ENCODE peak calls at places on chromosomes 2 and 18, in nine cellular contexts. One of them, this sample, is unnamed.

GRCh38 chr2:154195644-154196221 is 324.0 kb downstream of the GALNT13 start:
- DNase-seq in NCI-H774: peak
- DNase-seq in ureter: no peak
- DNase-seq in stimulated activated CD8-positive, alpha-beta memory T cell treated with anti-CD3 and anti-CD28 coated beads, Interleukin-2, amount 100 ng/mL, for 1 hour: no peak
- DNase-seq in hypothalamus: no peak
- DNase-seq in H9: no peak
- DNase-seq in left lung: no peak
- DNase-seq in thyroid gland: no peak
- DNase-seq in stimulated activated CD4-positive, alpha-beta T cell treated with anti-CD3 and anti-CD28 coated beads, Interleukin-1b, Interleukin-23, amount 100 ng/mL, for 24 hours: no peak
- DNase-seq in this sample: no peak

GRCh38 chr2:126714191-126714965 is 58.4 kb downstream of the GYPC start:
- DNase-seq in NCI-H774: no peak
- DNase-seq in ureter: peak
- DNase-seq in stimulated activated CD8-positive, alpha-beta memory T cell treated with anti-CD3 and anti-CD28 coated beads, Interleukin-2, amount 100 ng/mL, for 1 hour: no peak
- DNase-seq in hypothalamus: no peak
- DNase-seq in H9: no peak
- DNase-seq in left lung: no peak
- DNase-seq in thyroid gland: no peak
- DNase-seq in stimulated activated CD4-positive, alpha-beta T cell treated with anti-CD3 and anti-CD28 coated beads, Interleukin-1b, Interleukin-23, amount 100 ng/mL, for 24 hours: no peak
- DNase-seq in this sample: peak

GRCh38 chr2:195094330-195094729 is 562.7 kb upstream of the SLC39A10 start:
- DNase-seq in NCI-H774: no peak
- DNase-seq in ureter: no peak
- DNase-seq in stimulated activated CD8-positive, alpha-beta memory T cell treated with anti-CD3 and anti-CD28 coated beads, Interleukin-2, amount 100 ng/mL, for 1 hour: no peak
- DNase-seq in hypothalamus: no peak
- DNase-seq in H9: no peak
- DNase-seq in left lung: no peak
- DNase-seq in thyroid gland: no peak
- DNase-seq in stimulated activated CD4-positive, alpha-beta T cell treated with anti-CD3 and anti-CD28 coated beads, Interleukin-1b, Interleukin-23, amount 100 ng/mL, for 24 hours: no peak
- DNase-seq in this sample: no peak

GRCh38 chr18:77088977-77089795 is 43.4 kb downstream of the MBP start:
- DNase-seq in NCI-H774: no peak
- DNase-seq in ureter: no peak
- DNase-seq in stimulated activated CD8-positive, alpha-beta memory T cell treated with anti-CD3 and anti-CD28 coated beads, Interleukin-2, amount 100 ng/mL, for 1 hour: no peak
- DNase-seq in hypothalamus: no peak
- DNase-seq in H9: peak
- DNase-seq in left lung: no peak
- DNase-seq in thyroid gland: no peak
- DNase-seq in stimulated activated CD4-positive, alpha-beta T cell treated with anti-CD3 and anti-CD28 coated beads, Interleukin-1b, Interleukin-23, amount 100 ng/mL, for 24 hours: no peak
- DNase-seq in this sample: no peak

GRCh38 chr2:99066075-99066557 is 75.4 kb upstream of the C2orf15 start:
- DNase-seq in NCI-H774: peak
- DNase-seq in ureter: no peak
- DNase-seq in stimulated activated CD8-positive, alpha-beta memory T cell treated with anti-CD3 and anti-CD28 coated beads, Interleukin-2, amount 100 ng/mL, for 1 hour: no peak
- DNase-seq in hypothalamus: no peak
- DNase-seq in H9: no peak
- DNase-seq in left lung: no peak
- DNase-seq in thyroid gland: no peak
- DNase-seq in stimulated activated CD4-positive, alpha-beta T cell treated with anti-CD3 and anti-CD28 coated beads, Interleukin-1b, Interleukin-23, amount 100 ng/mL, for 24 hours: no peak
- DNase-seq in this sample: no peak

GRCh38 chr2:199663157-199663556 is 187.8 kb downstream of the FTCDNL1 start:
- DNase-seq in NCI-H774: no peak
- DNase-seq in ureter: no peak
- DNase-seq in stimulated activated CD8-positive, alpha-beta memory T cell treated with anti-CD3 and anti-CD28 coated beads, Interleukin-2, amount 100 ng/mL, for 1 hour: no peak
- DNase-seq in hypothalamus: no peak
- DNase-seq in H9: no peak
- DNase-seq in left lung: no peak
- DNase-seq in thyroid gland: no peak
- DNase-seq in stimulated activated CD4-positive, alpha-beta T cell treated with anti-CD3 and anti-CD28 coated beads, Interleukin-1b, Interleukin-23, amount 100 ng/mL, for 24 hours: no peak
- DNase-seq in this sample: no peak

GRCh38 chr2:161161074-161161577 is 898 bp downstream of the TANK start:
- DNase-seq in NCI-H774: no peak
- DNase-seq in ureter: no peak
- DNase-seq in stimulated activated CD8-positive, alpha-beta memory T cell treated with anti-CD3 and anti-CD28 coated beads, Interleukin-2, amount 100 ng/mL, for 1 hour: peak
- DNase-seq in hypothalamus: no peak
- DNase-seq in H9: no peak
- DNase-seq in left lung: no peak
- DNase-seq in thyroid gland: no peak
- DNase-seq in stimulated activated CD4-positive, alpha-beta T cell treated with anti-CD3 and anti-CD28 coated beads, Interleukin-1b, Interleukin-23, amount 100 ng/mL, for 24 hours: no peak
- DNase-seq in this sample: no peak

GRCh38 chr2:66041902-66042657 is 392.8 kb upstream of the MEIS1 start:
- DNase-seq in NCI-H774: no peak
- DNase-seq in ureter: no peak
- DNase-seq in stimulated activated CD8-positive, alpha-beta memory T cell treated with anti-CD3 and anti-CD28 coated beads, Interleukin-2, amount 100 ng/mL, for 1 hour: no peak
- DNase-seq in hypothalamus: no peak
- DNase-seq in H9: no peak
- DNase-seq in left lung: no peak
- DNase-seq in thyroid gland: no peak
- DNase-seq in stimulated activated CD4-positive, alpha-beta T cell treated with anti-CD3 and anti-CD28 coated beads, Interleukin-1b, Interleukin-23, amount 100 ng/mL, for 24 hours: no peak
- DNase-seq in this sample: no peak

GRCh38 chr18:58758606-58759005 is 87.3 kb downstream of the MALT1 start:
- DNase-seq in NCI-H774: no peak
- DNase-seq in ureter: peak
- DNase-seq in stimulated activated CD8-positive, alpha-beta memory T cell treated with anti-CD3 and anti-CD28 coated beads, Interleukin-2, amount 100 ng/mL, for 1 hour: no peak
- DNase-seq in hypothalamus: no peak
- DNase-seq in H9: no peak
- DNase-seq in left lung: no peak
- DNase-seq in thyroid gland: no peak
- DNase-seq in stimulated activated CD4-positive, alpha-beta T cell treated with anti-CD3 and anti-CD28 coated beads, Interleukin-1b, Interleukin-23, amount 100 ng/mL, for 24 hours: no peak
- DNase-seq in this sample: no peak

GRCh38 chr2:67694464-67694863 is 297.3 kb downstream of the ETAA1 start:
- DNase-seq in NCI-H774: no peak
- DNase-seq in ureter: no peak
- DNase-seq in stimulated activated CD8-positive, alpha-beta memory T cell treated with anti-CD3 and anti-CD28 coated beads, Interleukin-2, amount 100 ng/mL, for 1 hour: no peak
- DNase-seq in hypothalamus: no peak
- DNase-seq in H9: peak
- DNase-seq in left lung: no peak
- DNase-seq in thyroid gland: peak
- DNase-seq in stimulated activated CD4-positive, alpha-beta T cell treated with anti-CD3 and anti-CD28 coated beads, Interleukin-1b, Interleukin-23, amount 100 ng/mL, for 24 hours: no peak
- DNase-seq in this sample: no peak

GRCh38 chr18:63022429-63023022 is 297.0 kb downstream of the BCL2 start:
- DNase-seq in NCI-H774: no peak
- DNase-seq in ureter: no peak
- DNase-seq in stimulated activated CD8-positive, alpha-beta memory T cell treated with anti-CD3 and anti-CD28 coated beads, Interleukin-2, amount 100 ng/mL, for 1 hour: no peak
- DNase-seq in hypothalamus: no peak
- DNase-seq in H9: peak
- DNase-seq in left lung: no peak
- DNase-seq in thyroid gland: no peak
- DNase-seq in stimulated activated CD4-positive, alpha-beta T cell treated with anti-CD3 and anti-CD28 coated beads, Interleukin-1b, Interleukin-23, amount 100 ng/mL, for 24 hours: no peak
- DNase-seq in this sample: peak

GRCh38 chr2:111188681-111189080 is 68.0 kb downstream of the BCL2L11 start:
- DNase-seq in NCI-H774: no peak
- DNase-seq in ureter: no peak
- DNase-seq in stimulated activated CD8-positive, alpha-beta memory T cell treated with anti-CD3 and anti-CD28 coated beads, Interleukin-2, amount 100 ng/mL, for 1 hour: no peak
- DNase-seq in hypothalamus: no peak
- DNase-seq in H9: no peak
- DNase-seq in left lung: no peak
- DNase-seq in thyroid gland: peak
- DNase-seq in stimulated activated CD4-positive, alpha-beta T cell treated with anti-CD3 and anti-CD28 coated beads, Interleukin-1b, Interleukin-23, amount 100 ng/mL, for 24 hours: no peak
- DNase-seq in this sample: no peak

GRCh38 chr2:137123241-137123640 is 357.9 kb downstream of the THSD7B start:
- DNase-seq in NCI-H774: no peak
- DNase-seq in ureter: no peak
- DNase-seq in stimulated activated CD8-positive, alpha-beta memory T cell treated with anti-CD3 and anti-CD28 coated beads, Interleukin-2, amount 100 ng/mL, for 1 hour: no peak
- DNase-seq in hypothalamus: no peak
- DNase-seq in H9: no peak
- DNase-seq in left lung: no peak
- DNase-seq in thyroid gland: no peak
- DNase-seq in stimulated activated CD4-positive, alpha-beta T cell treated with anti-CD3 and anti-CD28 coated beads, Interleukin-1b, Interleukin-23, amount 100 ng/mL, for 24 hours: no peak
- DNase-seq in this sample: no peak

GRCh38 chr18:39774957-39775582 is 2180.0 kb upstream of the PIK3C3 start:
- DNase-seq in NCI-H774: no peak
- DNase-seq in ureter: no peak
- DNase-seq in stimulated activated CD8-positive, alpha-beta memory T cell treated with anti-CD3 and anti-CD28 coated beads, Interleukin-2, amount 100 ng/mL, for 1 hour: no peak
- DNase-seq in hypothalamus: no peak
- DNase-seq in H9: no peak
- DNase-seq in left lung: no peak
- DNase-seq in thyroid gland: no peak
- DNase-seq in stimulated activated CD4-positive, alpha-beta T cell treated with anti-CD3 and anti-CD28 coated beads, Interleukin-1b, Interleukin-23, amount 100 ng/mL, for 24 hours: no peak
- DNase-seq in this sample: no peak

GRCh38 chr2:98088261-98088660 is 1.3 kb downstream of the VWA3B start:
- DNase-seq in NCI-H774: no peak
- DNase-seq in ureter: no peak
- DNase-seq in stimulated activated CD8-positive, alpha-beta memory T cell treated with anti-CD3 and anti-CD28 coated beads, Interleukin-2, amount 100 ng/mL, for 1 hour: no peak
- DNase-seq in hypothalamus: no peak
- DNase-seq in H9: no peak
- DNase-seq in left lung: peak
- DNase-seq in thyroid gland: no peak
- DNase-seq in stimulated activated CD4-positive, alpha-beta T cell treated with anti-CD3 and anti-CD28 coated beads, Interleukin-1b, Interleukin-23, amount 100 ng/mL, for 24 hours: no peak
- DNase-seq in this sample: no peak

GRCh38 chr2:12059616-12060441 is 313.4 kb downstream of the LPIN1 start:
- DNase-seq in NCI-H774: no peak
- DNase-seq in ureter: no peak
- DNase-seq in stimulated activated CD8-positive, alpha-beta memory T cell treated with anti-CD3 and anti-CD28 coated beads, Interleukin-2, amount 100 ng/mL, for 1 hour: no peak
- DNase-seq in hypothalamus: no peak
- DNase-seq in H9: no peak
- DNase-seq in left lung: no peak
- DNase-seq in thyroid gland: no peak
- DNase-seq in stimulated activated CD4-positive, alpha-beta T cell treated with anti-CD3 and anti-CD28 coated beads, Interleukin-1b, Interleukin-23, amount 100 ng/mL, for 24 hours: no peak
- DNase-seq in this sample: no peak

GRCh38 chr2:164849506-164849905 is 7.9 kb upstream of the COBLL1 start:
- DNase-seq in NCI-H774: no peak
- DNase-seq in ureter: no peak
- DNase-seq in stimulated activated CD8-positive, alpha-beta memory T cell treated with anti-CD3 and anti-CD28 coated beads, Interleukin-2, amount 100 ng/mL, for 1 hour: no peak
- DNase-seq in hypothalamus: no peak
- DNase-seq in H9: no peak
- DNase-seq in left lung: no peak
- DNase-seq in thyroid gland: no peak
- DNase-seq in stimulated activated CD4-positive, alpha-beta T cell treated with anti-CD3 and anti-CD28 coated beads, Interleukin-1b, Interleukin-23, amount 100 ng/mL, for 24 hours: no peak
- DNase-seq in this sample: no peak

GRCh38 chr2:7919510-7919909 is 762.3 kb upstream of the ID2 start:
- DNase-seq in NCI-H774: no peak
- DNase-seq in ureter: no peak
- DNase-seq in stimulated activated CD8-positive, alpha-beta memory T cell treated with anti-CD3 and anti-CD28 coated beads, Interleukin-2, amount 100 ng/mL, for 1 hour: no peak
- DNase-seq in hypothalamus: no peak
- DNase-seq in H9: no peak
- DNase-seq in left lung: no peak
- DNase-seq in thyroid gland: peak
- DNase-seq in stimulated activated CD4-positive, alpha-beta T cell treated with anti-CD3 and anti-CD28 coated beads, Interleukin-1b, Interleukin-23, amount 100 ng/mL, for 24 hours: no peak
- DNase-seq in this sample: no peak

GRCh38 chr2:72938455-72938854 is 21.1 kb downstream of the EMX1 start:
- DNase-seq in NCI-H774: no peak
- DNase-seq in ureter: no peak
- DNase-seq in stimulated activated CD8-positive, alpha-beta memory T cell treated with anti-CD3 and anti-CD28 coated beads, Interleukin-2, amount 100 ng/mL, for 1 hour: no peak
- DNase-seq in hypothalamus: no peak
- DNase-seq in H9: no peak
- DNase-seq in left lung: no peak
- DNase-seq in thyroid gland: no peak
- DNase-seq in stimulated activated CD4-positive, alpha-beta T cell treated with anti-CD3 and anti-CD28 coated beads, Interleukin-1b, Interleukin-23, amount 100 ng/mL, for 24 hours: no peak
- DNase-seq in this sample: no peak

GRCh38 chr2:146701183-146701582 is 1143.6 kb upstream of the ACVR2A start:
- DNase-seq in NCI-H774: no peak
- DNase-seq in ureter: no peak
- DNase-seq in stimulated activated CD8-positive, alpha-beta memory T cell treated with anti-CD3 and anti-CD28 coated beads, Interleukin-2, amount 100 ng/mL, for 1 hour: no peak
- DNase-seq in hypothalamus: no peak
- DNase-seq in H9: peak
- DNase-seq in left lung: no peak
- DNase-seq in thyroid gland: no peak
- DNase-seq in stimulated activated CD4-positive, alpha-beta T cell treated with anti-CD3 and anti-CD28 coated beads, Interleukin-1b, Interleukin-23, amount 100 ng/mL, for 24 hours: no peak
- DNase-seq in this sample: no peak

GRCh38 chr18:79476918-79477685 is 81.4 kb downstream of the NFATC1 start:
- DNase-seq in NCI-H774: no peak
- DNase-seq in ureter: no peak
- DNase-seq in stimulated activated CD8-positive, alpha-beta memory T cell treated with anti-CD3 and anti-CD28 coated beads, Interleukin-2, amount 100 ng/mL, for 1 hour: no peak
- DNase-seq in hypothalamus: no peak
- DNase-seq in H9: no peak
- DNase-seq in left lung: no peak
- DNase-seq in thyroid gland: no peak
- DNase-seq in stimulated activated CD4-positive, alpha-beta T cell treated with anti-CD3 and anti-CD28 coated beads, Interleukin-1b, Interleukin-23, amount 100 ng/mL, for 24 hours: no peak
- DNase-seq in this sample: no peak

GRCh38 chr18:8949206-8949605 is 153.3 kb upstream of the NDUFV2 start:
- DNase-seq in NCI-H774: no peak
- DNase-seq in ureter: no peak
- DNase-seq in stimulated activated CD8-positive, alpha-beta memory T cell treated with anti-CD3 and anti-CD28 coated beads, Interleukin-2, amount 100 ng/mL, for 1 hour: no peak
- DNase-seq in hypothalamus: no peak
- DNase-seq in H9: no peak
- DNase-seq in left lung: no peak
- DNase-seq in thyroid gland: no peak
- DNase-seq in stimulated activated CD4-positive, alpha-beta T cell treated with anti-CD3 and anti-CD28 coated beads, Interleukin-1b, Interleukin-23, amount 100 ng/mL, for 24 hours: no peak
- DNase-seq in this sample: no peak

GRCh38 chr18:9260388-9261380 is 73.9 kb upstream of the TWSG1 start:
- DNase-seq in NCI-H774: no peak
- DNase-seq in ureter: no peak
- DNase-seq in stimulated activated CD8-positive, alpha-beta memory T cell treated with anti-CD3 and anti-CD28 coated beads, Interleukin-2, amount 100 ng/mL, for 1 hour: no peak
- DNase-seq in hypothalamus: no peak
- DNase-seq in H9: no peak
- DNase-seq in left lung: no peak
- DNase-seq in thyroid gland: no peak
- DNase-seq in stimulated activated CD4-positive, alpha-beta T cell treated with anti-CD3 and anti-CD28 coated beads, Interleukin-1b, Interleukin-23, amount 100 ng/mL, for 24 hours: no peak
- DNase-seq in this sample: no peak

GRCh38 chr2:149650006-149650405 is 62.4 kb upstream of the MMADHC start:
- DNase-seq in NCI-H774: no peak
- DNase-seq in ureter: no peak
- DNase-seq in stimulated activated CD8-positive, alpha-beta memory T cell treated with anti-CD3 and anti-CD28 coated beads, Interleukin-2, amount 100 ng/mL, for 1 hour: no peak
- DNase-seq in hypothalamus: no peak
- DNase-seq in H9: no peak
- DNase-seq in left lung: no peak
- DNase-seq in thyroid gland: no peak
- DNase-seq in stimulated activated CD4-positive, alpha-beta T cell treated with anti-CD3 and anti-CD28 coated beads, Interleukin-1b, Interleukin-23, amount 100 ng/mL, for 24 hours: no peak
- DNase-seq in this sample: no peak